ENCODE peak calls at places on chromosomes 2 and 18, in seven cellular contexts. L is GM12891, B is HepG2, N is K562, Q is H1, R is GM12878, J is SK-N-SH. M is an unnamed sample.

GRCh38 chr2:25176541-25177368 is 8.4 kb upstream of the POMC start:
- DNase-seq in L (no peak), B (no peak), N (no peak), Q (no peak), R (no peak), J (peak; percentile 72), M (no peak)

GRCh38 chr2:202152104-202152771 is 79.2 kb downstream of the KIAA2012 start:
- DNase-seq in L (no peak), B (no peak), N (no peak), Q (no peak), R (no peak), J (no peak), M (no peak)

GRCh38 chr2:85669549-85669948 is 1.6 kb upstream of the SFTPB start:
- DNase-seq in L (no peak), B (no peak), N (no peak), Q (no peak), R (peak; percentile 55), J (no peak), M (no peak)

GRCh38 chr2:149860276-149860921 is 272.8 kb upstream of the MMADHC start:
- DNase-seq in L (no peak), B (peak; percentile 39), N (no peak), Q (no peak), R (no peak), J (no peak), M (no peak)

GRCh38 chr18:79394438-79395307 is 1.1 kb upstream of the NFATC1 start:
- DNase-seq in L (no peak), B (no peak), N (no peak), Q (no peak), R (no peak), J (no peak), M (no peak)

GRCh38 chr2:98487806-98488189 is 43.1 kb downstream of the INPP4A start:
- DNase-seq in L (no peak), B (peak; percentile 66), N (peak; percentile 46), Q (no peak), R (peak; percentile 92), J (no peak), M (no peak)

GRCh38 chr2:43609304-43609883 is 13.6 kb upstream of the THADA start:
- DNase-seq in L (no peak), B (peak; percentile 75), N (peak; percentile 54), Q (no peak), R (no peak), J (peak; percentile 67), M (no peak)

GRCh38 chr2:152071077-152071476 is 27.8 kb downstream of the CACNB4 start:
- DNase-seq in L (no peak), B (no peak), N (no peak), Q (no peak), R (no peak), J (no peak), M (peak; percentile 34)

GRCh38 chr2:234267534-234267933 is 217.0 kb downstream of the SPP2 start:
- DNase-seq in L (no peak), B (no peak), N (no peak), Q (no peak), R (no peak), J (no peak), M (no peak)

GRCh38 chr2:101442042-101442666 is 32.8 kb downstream of the RFX8 start:
- DNase-seq in L (no peak), B (no peak), N (no peak), Q (no peak), R (no peak), J (no peak), M (no peak)

GRCh38 chr2:241743620-241744019 is 9.2 kb downstream of the D2HGDH start:
- DNase-seq in L (no peak), B (no peak), N (no peak), Q (no peak), R (no peak), J (no peak), M (no peak)

GRCh38 chr18:60534539-60534938 is 162.0 kb upstream of the MC4R start:
- DNase-seq in L (no peak), B (no peak), N (no peak), Q (no peak), R (no peak), J (no peak), M (no peak)

GRCh38 chr2:11810237-11810977 is 64.0 kb downstream of the LPIN1 start:
- DNase-seq in L (no peak), B (no peak), N (no peak), Q (no peak), R (no peak), J (no peak), M (no peak)

GRCh38 chr2:224948859-224949258 is 93.4 kb downstream of the DOCK10 start:
- DNase-seq in L (no peak), B (no peak), N (no peak), Q (no peak), R (no peak), J (no peak), M (no peak)

GRCh38 chr18:60549338-60549960 is 176.9 kb upstream of the MC4R start:
- DNase-seq in L (no peak), B (peak; percentile 44), N (peak; percentile 10), Q (peak; percentile 15), R (no peak), J (peak; percentile 43), M (no peak)

GRCh38 chr2:37228788-37229187 is 2.6 kb downstream of the CEBPZ start:
- DNase-seq in L (no peak), B (no peak), N (no peak), Q (no peak), R (no peak), J (no peak), M (no peak)

GRCh38 chr2:118747637-118748036 is 99.8 kb downstream of the EN1 start:
- DNase-seq in L (no peak), B (no peak), N (no peak), Q (no peak), R (no peak), J (no peak), M (no peak)

GRCh38 chr2:145350011-145350410 is 830.1 kb upstream of the ZEB2 start:
- DNase-seq in L (no peak), B (no peak), N (no peak), Q (no peak), R (no peak), J (no peak), M (no peak)

GRCh38 chr2:18369750-18370149 is 190.7 kb downstream of the RDH14 start:
- DNase-seq in L (no peak), B (no peak), N (no peak), Q (no peak), R (no peak), J (no peak), M (no peak)

GRCh38 chr2:239006886-239007285 is 159.0 kb downstream of the TWIST2 start:
- DNase-seq in L (no peak), B (no peak), N (no peak), Q (no peak), R (no peak), J (no peak), M (no peak)

GRCh38 chr18:69958422-69958821 is 10.7 kb upstream of the CD226 start:
- DNase-seq in L (no peak), B (no peak), N (no peak), Q (no peak), R (no peak), J (no peak), M (no peak)

GRCh38 chr2:24683408-24683807 is 109.8 kb downstream of the PTRHD1 start:
- DNase-seq in L (no peak), B (no peak), N (no peak), Q (no peak), R (no peak), J (no peak), M (no peak)

DNA sequence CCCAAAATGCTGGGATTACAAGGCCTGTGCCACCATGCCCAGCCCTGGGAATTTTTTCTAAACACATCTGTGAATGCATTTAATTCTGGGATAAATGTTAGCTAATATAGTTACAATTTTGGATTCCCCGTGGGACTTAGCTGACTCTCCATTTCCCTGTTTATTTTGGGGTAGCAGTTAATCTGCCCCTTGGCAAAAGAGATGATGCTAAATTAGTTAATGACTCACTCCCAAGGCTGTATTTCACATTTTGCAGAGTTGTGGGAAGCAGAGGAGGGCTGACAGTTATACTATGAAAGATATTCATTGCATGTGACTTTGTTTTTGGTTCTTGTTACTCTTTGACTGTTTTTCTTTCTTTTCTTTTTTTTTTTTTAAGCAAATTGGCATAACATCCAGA is 3.2 kb downstream of the MTHFD2 start:
- DNase-seq in L (no peak), B (no peak), N (no peak), Q (no peak), R (no peak), J (no peak), M (no peak)
- TF ChIP-seq POLR2AphosphoS5 in L (no peak), B (no peak), N (no peak), Q (no peak), R (no peak), J (no peak), M (no peak)

GRCh38 chr18:2848145-2848878 is 1.5 kb downstream of the EMILIN2 start:
- DNase-seq in L (no peak), B (no peak), N (no peak), Q (no peak), R (no peak), J (no peak), M (no peak)

GRCh38 chr18:2846638-2847340 is at the start of gene EMILIN2:
- DNase-seq in L (peak; percentile 64), B (no peak), N (peak; percentile 47), Q (no peak), R (no peak), J (peak; percentile 63), M (peak; percentile 47)

GRCh38 chr18:2847341-2848144 is 737 bp downstream of the EMILIN2 start:
- DNase-seq in L (peak; percentile 57), B (no peak), N (peak; percentile 61), Q (no peak), R (no peak), J (peak; percentile 72), M (peak; percentile 46)

GRCh38 chr18:2845175-2845574 is 1.6 kb upstream of the EMILIN2 start:
- DNase-seq in L (no peak), B (no peak), N (no peak), Q (no peak), R (no peak), J (no peak), M (no peak)

GRCh38 chr18:2846241-2846637 is 567 bp upstream of the EMILIN2 start:
- DNase-seq in L (peak; percentile 36), B (no peak), N (no peak), Q (no peak), R (no peak), J (no peak), M (peak; percentile 24)
- TF ChIP-seq TAF1 in L (no peak), B (no peak), N (no peak), Q (no peak), R (no peak), J (no peak), M (no peak)

GRCh38 chr2:46487667-46488333 is 8.4 kb downstream of the TMEM247 start:
- DNase-seq in L (no peak), B (no peak), N (peak; percentile 48), Q (no peak), R (no peak), J (no peak), M (no peak)
- TF ChIP-seq POLR2AphosphoS5 in L (no peak), B (no peak), N (no peak), Q (no peak), R (no peak), J (peak; percentile 32), M (no peak)

DNA sequence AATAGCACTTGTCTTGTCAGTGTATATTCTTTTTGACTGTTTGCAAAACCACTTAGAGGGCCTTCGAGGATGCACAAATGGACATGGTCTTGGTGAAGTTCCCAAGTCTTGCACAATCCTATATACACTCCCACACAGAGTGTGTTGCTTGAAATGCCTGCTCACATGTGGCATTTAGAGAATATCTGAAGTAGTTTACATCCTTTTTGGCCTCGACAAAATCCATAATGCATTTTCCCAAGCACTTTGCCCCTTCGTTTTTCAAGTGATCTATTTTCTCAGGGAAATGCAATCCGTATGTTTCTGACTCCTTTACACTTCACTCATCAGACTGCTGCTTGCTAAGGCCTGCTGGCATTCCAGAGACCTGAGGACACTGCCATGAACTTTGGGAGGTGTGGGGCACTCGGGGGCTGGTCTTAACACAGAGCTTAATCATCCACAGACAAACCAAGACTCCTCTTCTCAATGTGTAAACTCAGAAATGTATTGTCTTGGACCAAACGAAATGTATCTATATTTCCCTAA is 219.5 kb upstream of the APCDD1 start:
- DNase-seq in L (no peak), B (no peak), N (no peak), Q (no peak), R (no peak), J (no peak), M (no peak)
- TF ChIP-seq TAF1 in L (no peak), B (no peak), N (no peak), Q (no peak), R (no peak), J (no peak), M (no peak)